ENCODE peak calls at places on chromosomes 5 and 9, in four cellular contexts. One of them, this sample, is unnamed. For H3K36me3, the result is how much of the 10 kb centered on the place peaks cover.

GRCh38 chr5:73204302-73204701 is 31.3 kb downstream of the TMEM174 start:
- DNase-seq in OCI-LY7: no peak
- DNase-seq in heart left ventricle: no peak
- DNase-seq in keratinocyte: no peak
- DNase-seq in this sample: no peak

GRCh38 chr9:115945009-115945431 is 208.6 kb upstream of the PAPPA start:
- DNase-seq in heart left ventricle: peak
- DNase-seq in OCI-LY7: no peak
- DNase-seq in keratinocyte: no peak
- DNase-seq in this sample: no peak

GRCh38 chr5:135205616-135206349 is 171.8 kb upstream of the PITX1 start:
- DNase-seq in heart left ventricle: no peak
- DNase-seq in keratinocyte: no peak
- DNase-seq in OCI-LY7: no peak
- DNase-seq in this sample: no peak

GRCh38 chr9:14097215-14097614 is 216.7 kb downstream of the NFIB start:
- DNase-seq in heart left ventricle: no peak
- DNase-seq in OCI-LY7: no peak
- DNase-seq in keratinocyte: no peak
- DNase-seq in this sample: peak

GRCh38 chr9:83062011-83062652 is 810 bp downstream of the RASEF start:
- DNase-seq in keratinocyte: no peak
- DNase-seq in heart left ventricle: no peak
- DNase-seq in OCI-LY7: no peak
- DNase-seq in this sample: no peak

GRCh38 chr5:169157064-169157463 is 143.9 kb downstream of the SLIT3 start:
- DNase-seq in heart left ventricle: no peak
- DNase-seq in OCI-LY7: no peak
- DNase-seq in keratinocyte: no peak
- DNase-seq in this sample: no peak

GRCh38 chr5:1419476-1420210 is 25.6 kb downstream of the SLC6A3 start:
- DNase-seq in heart left ventricle: no peak
- DNase-seq in keratinocyte: no peak
- DNase-seq in OCI-LY7: no peak
- DNase-seq in this sample: no peak

GRCh38 chr5:67262202-67262601 is 65.6 kb upstream of the CD180 start:
- DNase-seq in keratinocyte: no peak
- DNase-seq in OCI-LY7: no peak
- DNase-seq in heart left ventricle: no peak
- DNase-seq in this sample: no peak

GRCh38 chr5:150640311-150641005 is at the start of gene SYNPO:
- DNase-seq in keratinocyte: peak
- DNase-seq in OCI-LY7: no peak
- DNase-seq in heart left ventricle: peak
- DNase-seq in this sample: peak

GRCh38 chr5:100823812-100824211 is 79.3 kb downstream of the ST8SIA4 start:
- DNase-seq in OCI-LY7: no peak
- DNase-seq in keratinocyte: no peak
- DNase-seq in heart left ventricle: no peak
- DNase-seq in this sample: no peak

GRCh38 chr5:55227738-55228430 is 769 bp upstream of the MCIDAS start:
- DNase-seq in keratinocyte: no peak
- DNase-seq in OCI-LY7: no peak
- DNase-seq in heart left ventricle: no peak
- DNase-seq in this sample: no peak
- H3K4me3 ChIP-seq in keratinocyte: peak
- H3K4me3 ChIP-seq in OCI-LY7: peak
- H3K4me3 ChIP-seq in heart left ventricle: peak
- H3K4me3 ChIP-seq in this sample: peak

DNA sequence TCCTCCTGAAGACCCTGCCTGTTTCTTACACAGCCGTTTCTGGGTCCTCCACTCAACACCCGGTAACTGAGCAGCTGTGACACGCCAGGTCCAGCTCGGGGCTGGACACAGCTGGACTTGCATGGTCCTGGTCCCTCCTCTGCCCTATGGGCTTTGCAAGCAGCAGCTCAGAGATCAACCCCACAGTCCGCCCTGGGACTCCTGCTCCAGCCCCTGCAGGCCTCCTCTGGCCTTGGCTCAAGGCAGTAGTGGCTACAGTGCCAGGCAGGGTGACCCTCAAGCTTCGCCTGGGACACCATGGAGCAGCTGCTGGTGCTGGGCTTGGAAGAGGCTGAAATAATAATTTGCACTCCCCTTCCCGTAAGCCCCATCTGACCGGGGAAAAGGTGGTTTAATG is 66.1 kb upstream of the OLFM1 start:
- DNase-seq in heart left ventricle: no peak
- DNase-seq in OCI-LY7: no peak
- DNase-seq in keratinocyte: no peak
- DNase-seq in this sample: no peak
- TF ChIP-seq CTCF in heart left ventricle: no peak
- TF ChIP-seq CTCF in OCI-LY7: no peak
- TF ChIP-seq CTCF in keratinocyte: no peak
- TF ChIP-seq CTCF in this sample: no peak

DNA sequence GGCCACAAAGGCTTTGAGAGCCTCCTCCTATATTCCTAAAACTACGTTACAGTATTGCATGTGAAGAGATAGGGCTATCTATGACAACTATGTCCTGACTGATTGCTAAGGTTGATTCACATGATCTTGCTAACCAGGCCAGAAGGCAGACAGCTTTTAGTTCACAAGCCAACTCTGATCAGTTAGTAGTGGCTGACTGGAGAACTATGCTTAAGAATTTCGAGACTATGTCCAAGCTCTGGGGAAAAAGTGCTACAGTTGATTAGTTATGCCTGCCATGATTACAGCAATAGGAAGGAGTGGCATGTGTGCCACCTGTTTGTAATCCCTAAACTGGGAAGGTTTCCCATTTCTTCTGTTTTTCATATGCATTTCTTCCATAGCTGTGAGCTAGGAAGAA is 223.4 kb downstream of the DOCK8 start:
- DNase-seq in keratinocyte: no peak
- DNase-seq in OCI-LY7: no peak
- DNase-seq in heart left ventricle: no peak
- DNase-seq in this sample: no peak
- H3K36me3 ChIP-seq in keratinocyte: under half
- H3K36me3 ChIP-seq in OCI-LY7: half or more
- H3K36me3 ChIP-seq in heart left ventricle: under half
- H3K36me3 ChIP-seq in this sample: under half

DNA sequence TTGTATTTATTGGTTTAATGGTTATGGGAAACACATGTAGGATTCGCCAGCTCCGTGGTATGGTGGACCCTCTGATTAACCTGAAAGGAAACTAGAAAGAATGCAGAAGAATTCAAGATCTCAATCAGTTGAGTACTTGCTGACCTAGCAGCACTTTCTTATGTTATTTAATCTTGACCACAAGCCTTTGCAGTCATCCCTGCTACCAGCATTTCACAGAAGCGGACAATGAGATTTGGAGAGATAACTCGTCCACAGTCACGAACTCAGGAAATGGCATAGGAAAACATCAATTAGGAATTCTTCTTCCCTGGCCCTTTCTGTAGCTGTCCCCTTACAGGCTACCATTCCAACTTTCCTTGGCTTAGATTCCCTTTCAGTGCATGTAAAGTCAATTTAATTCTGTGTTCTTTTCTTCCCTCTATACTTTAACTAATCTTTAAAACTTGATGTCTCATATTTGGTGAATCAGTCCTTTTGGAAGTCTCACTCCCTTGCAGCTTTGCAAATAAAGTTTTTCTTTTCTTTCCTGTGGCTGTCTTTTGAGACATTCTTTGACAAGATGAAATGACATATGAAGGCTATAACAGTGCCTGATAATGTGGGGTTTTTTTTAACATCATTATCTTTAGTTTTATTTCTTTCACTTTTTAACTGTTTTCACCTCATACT is 1.3 kb upstream of the SLC44A1 start:
- DNase-seq in keratinocyte: no peak
- DNase-seq in OCI-LY7: no peak
- DNase-seq in heart left ventricle: no peak
- DNase-seq in this sample: peak
- H3K4me3 ChIP-seq in keratinocyte: no peak
- H3K4me3 ChIP-seq in OCI-LY7: no peak
- H3K4me3 ChIP-seq in heart left ventricle: no peak
- H3K4me3 ChIP-seq in this sample: no peak